ENCODE peak calls at places on chromosomes 12 and 14, in six cellular contexts. A is K562, J is Peyer's patch, G is erythroblast, R is stomach, C is suprapubic skin. F is an unnamed sample.

GRCh38 chr12:53208877-53209463 is 1.9 kb upstream of the ITGB7 start:
- DNase-seq in A (no peak), J (peak; percentile 72), G (no peak), R (no peak), C (no peak), F (no peak)

GRCh38 chr14:59829941-59830734 is 40.4 kb downstream of the RTN1 start:
- DNase-seq in A (no peak), J (no peak), G (no peak), R (no peak), C (no peak), F (peak; percentile 23)

GRCh38 chr12:124699878-124700277 is 132.5 kb upstream of the NCOR2 start:
- DNase-seq in A (peak; percentile 22), J (no peak), G (no peak), R (peak; percentile 56), C (no peak), F (no peak)

GRCh38 chr12:124676725-124677462 is 109.5 kb upstream of the NCOR2 start:
- DNase-seq in A (no peak), J (no peak), G (no peak), R (no peak), C (no peak), F (no peak)

GRCh38 chr12:82015623-82016347 is 256.6 kb upstream of the PPFIA2 start:
- DNase-seq in A (no peak), J (no peak), G (no peak), R (no peak), C (no peak), F (no peak)

GRCh38 chr12:31518680-31519227 is 72.2 kb downstream of the DENND5B start:
- DNase-seq in A (no peak), J (no peak), G (no peak), R (no peak), C (no peak), F (peak; percentile 45)

GRCh38 chr12:41992692-41993215 is 151.9 kb downstream of the GXYLT1 start:
- DNase-seq in A (no peak), J (no peak), G (no peak), R (no peak), C (no peak), F (no peak)

GRCh38 chr12:28172434-28173030 is 17.7 kb upstream of the CCDC91 start:
- DNase-seq in A (peak; percentile 69), J (no peak), G (peak; percentile 61), R (peak; percentile 31), C (no peak), F (peak; percentile 7)

GRCh38 chr14:68145036-68145435 is 325.5 kb downstream of the RAD51B start:
- DNase-seq in A (no peak), J (no peak), G (no peak), R (no peak), C (no peak), F (no peak)

GRCh38 chr12:111406474-111407370 is 999 bp downstream of the SH2B3 start:
- DNase-seq in A (peak; percentile 35), J (peak; percentile 75), G (peak; percentile 64), R (no peak), C (no peak), F (no peak)

GRCh38 chr12:9127484-9127883 is 11.8 kb upstream of the A2M start:
- DNase-seq in A (no peak), J (no peak), G (no peak), R (no peak), C (no peak), F (no peak)

DNA sequence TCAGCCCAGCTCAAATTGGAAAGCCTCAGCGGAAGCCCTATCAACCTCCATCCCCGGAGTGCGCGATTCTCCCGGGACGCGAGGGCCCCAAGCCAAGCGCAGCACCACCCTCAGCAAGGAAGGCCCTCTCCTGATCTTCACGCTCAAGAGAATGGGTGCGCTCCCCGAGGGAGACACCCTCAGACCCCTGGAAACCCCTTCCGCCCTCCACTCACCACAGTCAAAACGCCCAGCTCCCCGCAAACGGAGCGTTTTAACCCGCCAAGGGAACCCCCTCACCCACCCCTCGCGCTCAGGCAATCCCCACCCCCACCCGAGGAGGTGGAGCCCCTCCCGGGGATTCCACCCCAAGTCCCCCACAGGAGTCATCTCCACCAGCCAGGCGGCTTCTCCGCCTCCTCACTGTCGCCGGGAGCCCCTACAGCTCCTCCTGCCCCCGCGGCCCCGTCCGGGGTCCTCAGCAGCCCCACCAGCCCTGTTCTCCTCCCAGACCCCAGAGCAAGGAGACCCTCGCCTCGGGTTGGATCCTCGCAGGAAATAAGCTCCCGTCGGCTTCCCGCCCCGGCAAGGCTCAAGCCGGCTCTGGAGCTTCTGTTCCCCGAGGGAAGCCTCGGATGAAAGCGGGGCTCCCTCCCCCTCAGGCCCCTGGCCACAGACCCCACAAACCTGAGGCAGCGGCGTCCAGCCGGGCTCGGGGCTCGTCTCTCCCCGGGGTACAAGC is 507 bp downstream of the BAZ2A start:
- DNase-seq in A (peak; percentile 45), J (peak; percentile 38), G (peak; percentile 57), R (no peak), C (no peak), F (peak; percentile 47)
- TF ChIP-seq POLR2A in A (no peak), J (no peak), G (no peak), R (no peak), C (no peak), F (no peak)

DNA sequence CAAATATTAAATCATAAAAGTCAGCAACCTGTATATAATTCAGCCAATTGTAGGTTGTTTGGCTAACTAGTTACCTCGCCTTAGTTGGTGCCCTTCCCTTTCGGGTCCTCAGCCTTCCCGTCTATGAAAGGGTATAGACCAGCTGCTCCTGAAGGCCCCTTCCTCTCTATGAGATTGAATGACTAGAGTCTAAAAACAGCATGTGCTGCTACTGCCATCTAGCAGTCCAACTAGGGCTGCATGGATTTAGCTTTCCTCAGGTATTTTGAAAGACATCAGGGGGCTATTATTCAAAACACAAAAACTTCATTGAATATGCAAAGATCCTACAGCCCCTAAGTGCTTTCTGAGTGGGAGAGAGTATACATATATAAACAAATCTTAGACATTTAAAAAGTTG is 37.0 kb upstream of the TMEM263 start:
- DNase-seq in A (peak; percentile 44), J (no peak), G (peak; percentile 12), R (no peak), C (no peak), F (no peak)
- TF ChIP-seq POLR2A in A (no peak), J (no peak), G (no peak), R (no peak), C (no peak), F (no peak)

GRCh38 chr12:69873429-69873828 is 48.4 kb downstream of the MYRFL start:
- DNase-seq in A (no peak), J (no peak), G (no peak), R (no peak), C (no peak), F (no peak)
- TF ChIP-seq POLR2A in A (no peak), J (no peak), G (no peak), R (no peak), C (no peak), F (no peak)

DNA sequence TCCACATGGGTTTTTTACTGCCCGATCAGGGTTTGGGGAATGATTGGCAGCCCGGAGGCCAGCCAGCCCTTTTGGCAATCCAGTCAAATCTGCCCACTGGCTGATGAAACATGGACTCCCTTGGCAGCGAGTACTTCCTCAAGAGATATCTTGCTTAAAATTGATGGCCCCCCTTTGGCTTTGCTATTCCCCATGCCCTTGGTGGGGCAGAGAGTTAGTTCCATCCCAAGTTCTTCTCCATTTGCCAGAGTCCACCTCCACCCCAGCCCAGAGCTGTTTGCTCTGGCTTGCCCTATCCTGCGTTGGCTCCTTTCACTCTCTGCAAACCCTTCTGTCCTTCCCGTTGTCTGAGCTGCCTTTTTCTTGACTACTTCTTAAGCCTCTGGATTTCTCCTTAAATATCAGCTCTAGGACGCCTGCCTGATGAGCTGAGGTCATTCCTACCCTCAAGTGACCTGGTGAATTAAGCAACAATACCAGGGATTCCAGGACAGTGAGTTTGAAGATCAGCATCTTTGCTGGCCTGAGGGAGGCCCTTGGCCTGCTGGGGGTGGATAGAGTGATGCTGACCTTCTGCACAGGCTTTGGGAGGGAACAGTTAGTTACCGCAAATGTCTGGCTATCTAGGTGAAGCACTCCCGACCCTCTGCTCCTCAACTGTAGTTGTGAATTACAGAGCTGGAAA is 212.0 kb downstream of the CACNA1C start:
- DNase-seq in A (no peak), J (no peak), G (no peak), R (no peak), C (no peak), F (peak; percentile 81)
- TF ChIP-seq POLR2A in A (no peak), J (no peak), G (no peak), R (no peak), C (no peak), F (no peak)

DNA sequence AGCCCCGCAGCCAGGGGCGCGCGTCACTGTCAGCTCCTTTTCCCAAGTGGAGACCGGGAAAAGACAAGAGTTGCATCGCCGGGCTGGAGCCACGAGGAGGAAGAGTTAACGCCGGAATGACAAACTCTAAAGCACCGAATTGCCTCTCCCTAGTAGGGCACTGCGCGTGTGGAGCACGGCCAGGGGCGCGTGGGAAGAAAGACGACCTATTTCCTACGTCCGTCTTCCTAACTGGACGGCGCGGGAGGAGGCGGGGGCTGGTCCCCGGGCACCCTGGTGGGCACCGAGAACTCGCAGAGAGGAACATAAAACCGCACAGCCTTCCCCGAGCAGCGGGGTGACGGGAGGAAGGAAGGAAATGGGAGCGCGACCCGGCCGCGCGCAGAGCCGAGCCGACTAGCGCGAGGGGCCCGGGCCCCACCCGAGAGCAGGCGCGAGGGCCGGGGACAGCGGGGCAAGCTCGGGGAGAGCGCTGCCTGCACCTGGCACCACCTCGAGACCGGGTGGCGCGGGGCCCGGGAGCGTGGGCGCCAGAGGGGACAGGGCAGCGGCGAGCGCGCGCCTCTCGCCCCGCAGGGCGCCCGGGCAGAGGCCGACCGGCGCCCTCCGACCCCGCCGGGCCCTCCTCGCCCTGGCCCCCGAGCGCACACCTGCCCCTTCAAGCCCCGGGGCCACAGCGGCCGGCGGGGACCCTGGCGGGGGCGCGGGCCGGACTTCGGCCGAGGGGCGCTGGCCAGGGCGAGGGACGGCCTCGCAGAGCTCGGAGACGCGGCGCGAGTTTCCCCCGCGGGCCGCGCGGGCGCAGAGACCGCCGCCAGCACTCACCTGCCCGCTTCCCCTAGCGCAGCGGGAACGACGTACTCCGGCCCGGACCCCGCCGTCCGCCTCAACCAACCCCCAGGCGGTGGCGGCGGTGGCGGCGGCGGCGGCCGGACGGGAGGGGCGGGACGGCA is 480 bp downstream of the SETD3 start:
- DNase-seq in A (peak; percentile 36), J (peak; percentile 35), G (peak; percentile 69), R (peak; percentile 54), C (peak; percentile 86), F (peak; percentile 52)
- TF ChIP-seq POLR2A in A (no peak), J (peak; percentile 62), G (no peak), R (no peak), C (no peak), F (peak; percentile 22)

DNA sequence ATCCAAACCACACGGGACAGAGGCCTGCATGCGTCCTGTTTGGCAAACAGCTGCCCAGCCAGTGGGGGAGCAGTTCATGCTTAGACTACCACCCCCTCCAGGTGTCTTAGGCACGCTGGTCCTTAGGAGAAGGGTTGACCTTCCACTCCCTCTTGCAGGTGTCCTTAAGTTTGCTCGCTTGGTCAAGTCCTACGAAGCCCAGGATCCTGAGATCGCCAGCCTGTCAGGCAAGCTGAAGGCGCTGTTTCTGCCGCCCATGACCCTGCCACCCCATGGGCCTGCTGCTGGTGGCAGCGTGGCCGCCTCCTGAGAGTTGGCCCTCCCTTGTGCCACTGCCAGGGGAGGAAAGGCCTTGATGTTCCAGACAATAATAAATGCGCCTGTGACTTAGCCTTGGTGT is 1.8 kb downstream of the C12orf57 start:
- DNase-seq in A (no peak), J (no peak), G (no peak), R (no peak), C (no peak), F (no peak)
- TF ChIP-seq POLR2A in A (no peak), J (no peak), G (no peak), R (no peak), C (no peak), F (no peak)

GRCh38 chr12:3604281-3604680 is 113.3 kb downstream of the PRMT8 start:
- DNase-seq in A (no peak), J (no peak), G (no peak), R (no peak), C (no peak), F (no peak)
- TF ChIP-seq POLR2A in A (no peak), J (no peak), G (no peak), R (no peak), C (no peak), F (no peak)

GRCh38 chr12:49126852-49127763 is 4.1 kb downstream of the TUBA1B start:
- DNase-seq in A (peak; percentile 51), J (no peak), G (peak; percentile 38), R (no peak), C (no peak), F (no peak)
- TF ChIP-seq POLR2A in A (peak; percentile 92), J (no peak), G (peak; percentile 43), R (no peak), C (no peak), F (no peak)